ENCODE peak calls at places on chromosomes 7 and 10, in six cellular contexts. D is H1, N is GM12878, L is HepG2, F is K562, M is SK-N-SH. G is an unnamed sample.

GRCh38 chr10:106696239-106696638 is 468.3 kb downstream of the SORCS1 start:
- DNase-seq in D (no peak), N (no peak), L (no peak), F (no peak), M (peak; percentile 23), G (no peak)

GRCh38 chr10:98045785-98046389 is 15.5 kb upstream of the CRTAC1 start:
- DNase-seq in D (peak; percentile 49), N (no peak), L (peak; percentile 52), F (peak; percentile 67), M (peak; percentile 72), G (peak; percentile 60)

GRCh38 chr7:96253441-96253840 is 68.5 kb downstream of the SLC25A13 start:
- DNase-seq in D (no peak), N (no peak), L (no peak), F (no peak), M (no peak), G (no peak)

GRCh38 chr7:124566576-124566975 is 199.0 kb downstream of the GPR37 start:
- DNase-seq in D (peak; percentile 13), N (no peak), L (no peak), F (no peak), M (no peak), G (no peak)

GRCh38 chr10:63210611-63211196 is 77.6 kb downstream of the NRBF2 start:
- DNase-seq in D (no peak), N (no peak), L (no peak), F (no peak), M (no peak), G (no peak)

GRCh38 chr7:98280791-98281756 is at the start of gene BRI3:
- DNase-seq in D (peak; percentile 58), N (peak; percentile 12), L (peak; percentile 78), F (peak; percentile 92), M (peak; percentile 100), G (peak; percentile 64)

GRCh38 chr7:142760071-142760642 is 10.6 kb upstream of the PRSS2 start:
- DNase-seq in D (no peak), N (no peak), L (no peak), F (no peak), M (no peak), G (no peak)

GRCh38 chr10:97131041-97131659 is 54.6 kb downstream of the SLIT1 start:
- DNase-seq in D (no peak), N (no peak), L (no peak), F (no peak), M (no peak), G (no peak)

GRCh38 chr10:121368347-121369025 is 229.8 kb downstream of the FGFR2 start:
- DNase-seq in D (no peak), N (no peak), L (peak; percentile 78), F (no peak), M (no peak), G (no peak)

GRCh38 chr7:153422291-153423189 is 629.7 kb upstream of the DPP6 start:
- DNase-seq in D (no peak), N (no peak), L (no peak), F (no peak), M (no peak), G (no peak)

DNA sequence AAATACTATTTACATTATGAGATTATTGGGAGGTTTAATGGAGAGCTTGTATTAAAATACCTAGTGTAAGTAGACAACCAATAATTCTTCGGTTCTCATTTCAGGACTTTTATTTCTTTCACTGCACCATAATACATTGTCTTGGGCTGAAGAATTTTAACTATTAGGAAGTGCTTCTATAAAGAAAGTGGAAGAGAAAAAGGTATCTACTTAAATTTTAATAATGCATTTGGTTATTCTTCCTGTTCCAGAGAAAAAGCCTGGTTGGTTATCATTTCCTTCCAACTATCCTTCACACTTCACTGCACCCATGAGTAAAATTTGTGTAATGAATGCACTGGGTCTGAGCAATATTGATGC is 629.0 kb upstream of the DPP6 start:
- DNase-seq in D (no peak), N (no peak), L (no peak), F (no peak), M (no peak), G (no peak)
- H3K9me3 ChIP-seq in D (peaks cover 3% of the 10 kb centered on the region), N (no peaks in the 10 kb centered on the region), L (peaks cover 4% of the 10 kb centered on the region), F (no peaks in the 10 kb centered on the region), M (no peaks in the 10 kb centered on the region), G (peaks cover 11% of the 10 kb centered on the region)

GRCh38 chr7:91832493-91833045 is 47.9 kb downstream of the MTERF1 start:
- DNase-seq in D (no peak), N (no peak), L (no peak), F (no peak), M (no peak), G (no peak)

GRCh38 chr7:91838439-91838838 is 42.1 kb downstream of the MTERF1 start:
- DNase-seq in D (no peak), N (no peak), L (no peak), F (no peak), M (no peak), G (no peak)

GRCh38 chr7:91837397-91838070 is 43.0 kb downstream of the MTERF1 start:
- DNase-seq in D (no peak), N (no peak), L (no peak), F (no peak), M (no peak), G (no peak)

GRCh38 chr7:91835191-91836064 is 45.1 kb downstream of the MTERF1 start:
- DNase-seq in D (no peak), N (no peak), L (no peak), F (no peak), M (no peak), G (no peak)

GRCh38 chr7:91836065-91836368 is 44.5 kb downstream of the MTERF1 start:
- DNase-seq in D (no peak), N (no peak), L (no peak), F (no peak), M (no peak), G (no peak)
- TF ChIP-seq JUND in D (no peak), N (no peak), L (no peak), F (no peak), M (no peak), G (no peak)

DNA sequence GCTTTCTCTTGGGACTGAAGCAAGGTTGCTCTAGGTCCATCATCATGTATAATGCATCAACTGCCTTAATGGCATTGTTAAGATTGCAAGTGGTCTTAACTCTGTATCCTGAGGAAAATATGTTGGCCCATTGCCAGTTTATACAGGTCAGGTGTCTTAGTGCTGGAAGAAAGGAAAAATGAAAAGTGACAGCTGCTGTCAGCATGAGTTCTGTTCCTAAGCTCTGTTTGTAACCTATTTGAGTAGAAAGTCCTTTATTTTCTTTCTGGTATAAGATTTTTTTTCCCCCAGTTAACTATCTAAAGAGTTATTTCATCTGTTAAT is 127.2 kb downstream of the SRI start:
- DNase-seq in D (no peak), N (no peak), L (no peak), F (no peak), M (no peak), G (no peak)
- H3K9me3 ChIP-seq in D (no peaks in the 10 kb centered on the region), N (no peaks in the 10 kb centered on the region), L (no peaks in the 10 kb centered on the region), F (no peaks in the 10 kb centered on the region), M (no peaks in the 10 kb centered on the region), G (no peaks in the 10 kb centered on the region)

GRCh38 chr10:93072713-93073538 is 767 bp upstream of the CYP26A1 start:
- DNase-seq in D (no peak), N (no peak), L (no peak), F (no peak), M (peak; percentile 42), G (no peak)

GRCh38 chr10:93070378-93071176 is 3.1 kb upstream of the CYP26A1 start:
- DNase-seq in D (no peak), N (no peak), L (no peak), F (no peak), M (no peak), G (no peak)

GRCh38 chr10:93071674-93072224 is 1.9 kb upstream of the CYP26A1 start:
- DNase-seq in D (no peak), N (no peak), L (peak; percentile 70), F (peak; percentile 89), M (peak; percentile 80), G (no peak)

GRCh38 chr10:93072225-93072712 is 1.4 kb upstream of the CYP26A1 start:
- DNase-seq in D (no peak), N (no peak), L (no peak), F (no peak), M (no peak), G (no peak)

GRCh38 chr10:93071177-93071472 is 2.6 kb upstream of the CYP26A1 start:
- DNase-seq in D (no peak), N (no peak), L (no peak), F (peak; percentile 25), M (peak; percentile 33), G (no peak)
- TF ChIP-seq JUND in D (no peak), N (no peak), L (no peak), F (no peak), M (no peak), G (no peak)

GRCh38 chr10:38119038-38119437 is 24.9 kb downstream of the ZNF37A start:
- DNase-seq in D (no peak), N (no peak), L (no peak), F (no peak), M (no peak), G (no peak)
- H3K9me3 ChIP-seq in D (peaks cover 82% of the 10 kb centered on the region), N (peaks cover 51% of the 10 kb centered on the region), L (peaks cover 75% of the 10 kb centered on the region), F (peaks cover 48% of the 10 kb centered on the region), M (peaks cover 42% of the 10 kb centered on the region), G (peaks cover 35% of the 10 kb centered on the region)

GRCh38 chr10:110274072-110274627 is 30.6 kb downstream of the SMNDC1 start:
- DNase-seq in D (no peak), N (peak; percentile 48), L (no peak), F (no peak), M (no peak), G (no peak)
- TF ChIP-seq JUND in D (no peak), N (no peak), L (no peak), F (no peak), M (no peak), G (no peak)

GRCh38 chr7:71245038-71245437 is 113.1 kb downstream of the GALNT17 start:
- DNase-seq in D (no peak), N (no peak), L (no peak), F (no peak), M (no peak), G (no peak)
- H3K9me3 ChIP-seq in D (no peaks in the 10 kb centered on the region), N (no peaks in the 10 kb centered on the region), L (no peaks in the 10 kb centered on the region), F (no peaks in the 10 kb centered on the region), M (peaks cover 7% of the 10 kb centered on the region), G (peaks cover 3% of the 10 kb centered on the region)